ENCODE peak calls at places on chromosomes 16 and 17, in seven cellular contexts. Y is renal cortical epithelial cell; F is iPS DF 6.9; N is activated T-helper 9 cell treated with anti-CD3 and anti-CD28 coated beads, Interleukin-2, amount 50 U/mL, for 16 hours; K is NCI-H1092; W is IMR-90; I is activated T-helper 1 cell treated with anti-CD3 and anti-CD28 coated beads, Interleukin-2, amount 50 U/mL, for 16 hours. E is an unnamed sample.

GRCh38 chr17:40516581-40517285 is 15.3 kb upstream of the TNS4 start:
- DNase-seq in I (peak; percentile 21), K (no peak), Y (no peak), W (no peak), N (no peak), F (no peak), E (no peak)

GRCh38 chr16:54847207-54847606 is 83.5 kb upstream of the IRX5 start:
- DNase-seq in I (no peak), K (no peak), W (no peak), Y (peak; percentile 1), F (no peak), N (no peak), E (no peak)

GRCh38 chr17:61452301-61453290 is at the start of gene TBX4:
- DNase-seq in Y (no peak), W (no peak), I (no peak), F (no peak), N (no peak), K (no peak), E (no peak)

GRCh38 chr16:49631521-49632041 is 224.3 kb downstream of the ZNF423 start:
- DNase-seq in Y (no peak), K (no peak), W (peak; percentile 23), I (no peak), N (no peak), F (no peak), E (no peak)

GRCh38 chr17:7477392-7478275 is 1.8 kb downstream of the ZBTB4 start:
- DNase-seq in W (peak; percentile 95), I (no peak), F (no peak), K (no peak), N (no peak), Y (peak; percentile 82), E (no peak)

GRCh38 chr17:37792787-37793186 is 47.9 kb upstream of the HNF1B start:
- DNase-seq in I (no peak), W (peak; percentile 89), K (no peak), N (no peak), Y (peak; percentile 95), F (no peak), E (no peak)

GRCh38 chr16:68786685-68787418 is 49.8 kb downstream of the CDH1 start:
- DNase-seq in K (no peak), W (peak; percentile 44), N (no peak), F (no peak), I (no peak), Y (peak; percentile 63), E (peak; percentile 75)

GRCh38 chr17:81302324-81302723 is 7.2 kb upstream of the SLC38A10 start:
- DNase-seq in F (no peak), I (no peak), K (no peak), N (no peak), W (no peak), Y (no peak), E (no peak)